ENCODE peak calls at places on chromosomes 7 and 10, in five cellular contexts. C is MM.1S; Q is fibroblast of lung; P is CD8-positive, alpha-beta T cell; G is hepatocyte. L is an unnamed sample.

GRCh38 chr7:131226116-131226562 is 101.5 kb upstream of the MKLN1 start:
- DNase-seq in C (peak; percentile 74), Q (peak; percentile 65), P (no peak), G (peak; percentile 50), L (no peak)

GRCh38 chr10:96833220-96834001 is 1.3 kb downstream of the LCOR start:
- DNase-seq in C (no peak), Q (peak; percentile 23), P (no peak), G (peak; percentile 43), L (peak; percentile 25)

GRCh38 chr7:55160539-55160938 is 141.7 kb downstream of the EGFR start:
- DNase-seq in C (no peak), Q (peak; percentile 65), P (no peak), G (no peak), L (no peak)

GRCh38 chr7:113071465-113071864 is 15.2 kb downstream of the GPR85 start:
- DNase-seq in C (no peak), Q (peak; percentile 84), P (no peak), G (no peak), L (no peak)

GRCh38 chr10:17847586-17848296 is 38.6 kb downstream of the MRC1 start:
- DNase-seq in C (peak; percentile 43), Q (peak; percentile 51), P (no peak), G (peak; percentile 55), L (peak; percentile 27)

GRCh38 chr7:105990726-105991465 is 27.8 kb downstream of the CDHR3 start:
- DNase-seq in C (no peak), Q (peak; percentile 27), P (no peak), G (no peak), L (no peak)

GRCh38 chr10:60186315-60187071 is 203.2 kb downstream of the ANK3 start:
- DNase-seq in C (no peak), Q (peak; percentile 86), P (no peak), G (no peak), L (no peak)

GRCh38 chr10:122441961-122442360 is 12.5 kb upstream of the ARMS2 start:
- DNase-seq in C (no peak), Q (no peak), P (no peak), G (peak; percentile 55), L (no peak)

GRCh38 chr10:61554925-61555324 is 101.7 kb upstream of the TMEM26 start:
- DNase-seq in C (no peak), Q (peak; percentile 7), P (no peak), G (peak; percentile 16), L (no peak)

DNA sequence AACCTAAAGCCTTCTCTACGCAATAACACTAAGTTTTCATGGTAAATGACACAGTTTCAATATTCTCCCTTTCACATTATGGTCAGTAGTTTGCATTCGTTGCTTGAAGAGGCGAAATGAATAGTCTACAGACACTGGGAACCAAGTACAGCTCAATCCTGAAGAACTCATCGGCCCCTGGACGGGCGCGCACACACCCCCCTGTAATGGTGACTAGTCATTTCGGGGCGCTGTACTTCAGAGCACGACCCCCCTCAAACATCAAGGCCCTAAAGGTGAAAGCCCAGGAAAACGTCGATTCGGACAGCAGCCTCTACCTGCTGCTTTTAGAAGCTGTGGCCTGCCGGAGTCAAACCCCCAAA is 1.0 kb downstream of the NT5C2 start:
- DNase-seq in C (peak; percentile 6), Q (peak; percentile 31), P (no peak), G (peak; percentile 24), L (no peak)
- H3K4me1 ChIP-seq in C (peaks cover 21% of the 10 kb centered on the region), Q (peaks cover 7% of the 10 kb centered on the region), P (peaks cover 25% of the 10 kb centered on the region), G (peaks cover 30% of the 10 kb centered on the region), L (peaks cover 24% of the 10 kb centered on the region)

DNA sequence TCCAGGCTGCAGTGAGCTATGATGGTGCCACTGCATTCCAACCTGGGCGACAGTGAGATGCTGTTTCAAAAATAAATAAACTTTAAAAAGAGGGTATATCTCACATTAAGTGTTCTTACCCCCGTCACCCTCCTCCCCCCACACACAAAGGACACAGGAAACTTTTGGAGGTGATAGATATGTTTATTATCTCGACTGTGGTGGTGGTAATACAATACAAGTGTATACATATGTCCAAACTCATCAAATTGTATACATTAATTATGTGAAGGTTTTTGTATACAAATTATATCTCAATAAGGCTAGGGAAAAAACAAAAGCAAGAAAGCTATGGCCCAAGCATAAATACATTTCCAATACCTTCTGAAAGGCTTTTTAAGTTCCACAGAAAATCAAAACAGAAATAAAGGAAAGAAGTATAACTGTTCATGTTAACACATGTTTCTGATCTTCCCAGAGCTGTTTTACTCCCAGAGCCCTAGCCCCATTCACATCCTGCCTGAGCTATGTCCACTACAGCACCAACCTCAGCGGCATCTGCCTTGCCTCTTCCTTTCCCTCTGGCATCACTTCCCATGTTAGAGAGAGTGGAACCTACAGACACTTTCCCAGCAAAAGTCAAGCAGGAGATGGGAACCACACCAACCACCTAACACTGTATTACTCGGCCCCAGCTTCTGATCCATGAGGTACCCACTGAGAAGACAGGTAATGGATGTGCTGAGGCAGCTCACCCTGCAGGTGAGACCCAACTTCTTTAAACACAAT is 48.1 kb downstream of the SGMS1 start:
- DNase-seq in C (no peak), Q (no peak), P (no peak), G (no peak), L (no peak)
- H3K27ac ChIP-seq in C (no peak overlapping the region), Q (peak overlapping the region; percentile 6), P (no peak overlapping the region), G (no peak overlapping the region), L (no peak overlapping the region)

GRCh38 chr7:74282748-74283459 is 6.3 kb upstream of the CLIP2 start:
- DNase-seq in C (no peak), Q (no peak), P (no peak), G (no peak), L (no peak)

GRCh38 chr7:74283858-74284447 is 5.3 kb upstream of the CLIP2 start:
- DNase-seq in C (no peak), Q (peak; percentile 38), P (no peak), G (no peak), L (no peak)

GRCh38 chr7:74287303-74288033 is 1.7 kb upstream of the CLIP2 start:
- DNase-seq in C (no peak), Q (no peak), P (no peak), G (no peak), L (no peak)

GRCh38 chr7:74286131-74286530 is 3.1 kb upstream of the CLIP2 start:
- DNase-seq in C (no peak), Q (no peak), P (no peak), G (no peak), L (no peak)

GRCh38 chr7:74284781-74285259 is 4.4 kb upstream of the CLIP2 start:
- DNase-seq in C (no peak), Q (no peak), P (no peak), G (peak; percentile 82), L (no peak)
- H3K4me3 ChIP-seq in C (no peak overlapping the region), Q (no peak overlapping the region), P (no peak overlapping the region), G (no peak overlapping the region), L (no peak overlapping the region)

GRCh38 chr10:49532461-49532860 is 6.5 kb downstream of the ERCC6 start:
- DNase-seq in C (no peak), Q (no peak), P (no peak), G (no peak), L (no peak)

GRCh38 chr10:49526624-49527023 is 12.3 kb downstream of the ERCC6 start:
- DNase-seq in C (no peak), Q (no peak), P (no peak), G (no peak), L (no peak)

GRCh38 chr10:49527850-49528249 is 11.1 kb downstream of the ERCC6 start:
- DNase-seq in C (no peak), Q (no peak), P (no peak), G (no peak), L (no peak)

GRCh38 chr10:49527061-49527460 is 11.9 kb downstream of the ERCC6 start:
- DNase-seq in C (no peak), Q (no peak), P (no peak), G (no peak), L (no peak)

DNA sequence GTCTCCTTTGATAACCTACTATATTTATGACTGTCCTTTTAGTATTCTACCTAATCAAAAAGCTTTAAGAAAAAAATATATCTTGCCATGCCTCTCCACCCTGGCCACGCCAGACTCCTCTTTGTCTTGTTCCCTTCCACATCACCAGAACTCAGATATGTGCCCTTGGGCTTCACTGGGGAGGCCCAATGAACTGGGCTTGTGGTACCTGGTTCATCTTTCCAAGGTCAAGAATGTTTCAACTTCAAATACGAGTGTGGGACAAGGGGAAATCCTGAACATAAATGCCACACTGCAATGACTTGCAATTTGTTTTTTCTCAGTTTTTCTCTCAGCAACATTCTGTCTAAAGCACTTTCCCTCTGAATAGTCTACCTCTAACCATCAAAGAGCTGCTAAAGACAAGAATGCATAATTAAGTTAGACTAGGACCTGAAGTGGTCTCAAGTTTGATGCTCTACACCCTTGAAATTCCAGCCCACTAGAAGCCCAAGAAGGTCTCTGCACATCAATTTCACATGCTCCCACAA is 9.9 kb downstream of the ERCC6 start:
- DNase-seq in C (no peak), Q (no peak), P (no peak), G (no peak), L (no peak)
- H3K4me1 ChIP-seq in C (no peaks in the 10 kb centered on the region), Q (no peaks in the 10 kb centered on the region), P (no peaks in the 10 kb centered on the region), G (no peaks in the 10 kb centered on the region), L (no peaks in the 10 kb centered on the region)

GRCh38 chr7:107809179-107809578 is 6.2 kb upstream of the SLC26A3 start:
- DNase-seq in C (no peak), Q (no peak), P (no peak), G (no peak), L (no peak)
- H3K27ac ChIP-seq in C (no peak overlapping the region), Q (no peak overlapping the region), P (no peak overlapping the region), G (no peak overlapping the region), L (no peak overlapping the region)

DNA sequence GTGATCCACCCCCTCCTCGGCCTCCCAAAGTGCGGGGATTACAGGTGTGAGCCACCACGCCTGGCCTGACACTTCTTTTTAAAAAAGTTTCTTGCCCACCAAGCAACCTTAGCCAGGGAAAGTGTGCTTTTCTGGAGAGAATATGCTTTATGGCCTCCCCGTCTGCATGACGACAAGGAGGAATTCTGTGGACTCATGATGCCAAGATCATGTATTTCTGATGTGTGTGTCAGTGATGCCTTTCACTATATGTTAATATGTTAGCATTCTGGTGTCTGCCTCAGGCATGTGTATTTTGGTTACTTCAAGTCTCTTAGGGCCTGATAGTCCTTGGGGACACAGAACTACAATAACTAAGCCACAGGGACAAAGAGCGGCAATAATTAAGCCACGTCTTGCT is 2.1 kb downstream of the PDSS1 start:
- DNase-seq in C (no peak), Q (no peak), P (no peak), G (no peak), L (no peak)
- H3K4me3 ChIP-seq in C (no peak overlapping the region), Q (no peak overlapping the region), P (no peak overlapping the region), G (no peak overlapping the region), L (no peak overlapping the region)

DNA sequence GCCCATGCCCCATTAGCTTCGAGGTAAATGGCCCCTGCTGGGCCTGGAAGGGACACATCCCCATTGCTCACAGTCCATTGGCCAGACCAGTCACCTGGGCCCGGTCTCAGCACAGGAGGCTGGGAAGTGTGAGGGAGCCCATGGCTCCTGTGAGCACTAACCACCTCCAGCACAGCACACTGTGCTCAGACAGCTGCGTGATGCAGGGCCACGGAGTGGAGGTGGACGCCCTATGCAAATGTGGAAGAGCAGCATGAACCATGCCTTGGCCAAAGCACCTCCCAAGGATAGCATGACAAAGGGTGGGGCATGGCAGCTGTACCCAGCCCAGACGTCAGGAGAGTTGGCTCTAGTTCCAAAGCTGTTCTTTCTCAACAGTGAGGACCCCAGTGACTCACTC is 120.2 kb upstream of the ZMIZ1 start:
- DNase-seq in C (no peak), Q (peak; percentile 56), P (no peak), G (no peak), L (no peak)
- H3K4me1 ChIP-seq in C (no peaks in the 10 kb centered on the region), Q (peaks cover 35% of the 10 kb centered on the region), P (peaks cover 3% of the 10 kb centered on the region), G (peaks cover 25% of the 10 kb centered on the region), L (no peaks in the 10 kb centered on the region)

L was measured in CD4-positive, CD25-positive, alpha-beta regulatory T cell.